ENCODE peak calls at places on chromosomes 1 and 21, in four cellular contexts. Y, U, J and Q are unnamed samples.

GRCh38 chr21:33769057-33769456 is 126.8 kb downstream of the ITSN1 start:
- DNase-seq in U (no peak), J (no peak), Y (no peak), Q (no peak)

GRCh38 chr1:20192871-20193411 is 6.6 kb upstream of the PLA2G2C start:
- DNase-seq in J (no peak), U (no peak), Y (no peak), Q (no peak)

GRCh38 chr1:11990303-11991032 is 10.2 kb downstream of the MFN2 start:
- DNase-seq in Y (no peak), U (no peak), J (no peak), Q (peak)

GRCh38 chr1:109263234-109263596 is 13.9 kb downstream of the CELSR2 start:
- DNase-seq in J (no peak), Y (no peak), U (no peak), Q (no peak)

GRCh38 chr1:111878649-111879048 is 110.8 kb downstream of the KCND3 start:
- DNase-seq in Y (no peak), J (no peak), U (peak), Q (peak)

GRCh38 chr1:113456967-113457366 is 66.7 kb downstream of the MAGI3 start:
- DNase-seq in J (no peak), Y (peak), U (no peak), Q (peak)

GRCh38 chr1:152112101-152112884 is 3.0 kb downstream of the TCHH start:
- DNase-seq in U (no peak), Y (no peak), J (no peak), Q (no peak)

GRCh38 chr1:67941746-67942145 is 108.5 kb upstream of the GNG12 start:
- DNase-seq in U (no peak), Y (no peak), J (no peak), Q (no peak)

GRCh38 chr1:23736437-23737134 is 6.7 kb upstream of the ELOA start:
- DNase-seq in Y (no peak), J (no peak), U (no peak), Q (no peak)

GRCh38 chr1:211735208-211736170 is 60.1 kb upstream of the NEK2 start:
- DNase-seq in U (no peak), Y (peak), J (peak), Q (peak)

GRCh38 chr1:233295775-233296322 is 324 bp upstream of the PCNX2 start:
- DNase-seq in J (no peak), U (no peak), Y (no peak), Q (no peak)

GRCh38 chr1:162151900-162152829 is 82.7 kb downstream of the NOS1AP start:
- DNase-seq in Y (no peak), U (no peak), J (no peak), Q (peak)

GRCh38 chr1:194353121-194353520 is 1166.7 kb upstream of the B3GALT2 start:
- DNase-seq in Y (no peak), U (no peak), J (no peak), Q (no peak)

GRCh38 chr1:232726048-232726779 is 79.0 kb upstream of the MAP10 start:
- DNase-seq in U (no peak), Y (no peak), J (no peak), Q (no peak)

GRCh38 chr1:155979525-155980343 is 1.4 kb upstream of the ARHGEF2 start:
- DNase-seq in Y (no peak), J (peak), U (no peak), Q (no peak)

GRCh38 chr1:89465201-89465600 is 59.4 kb upstream of the LRRC8B start:
- DNase-seq in Y (no peak), U (no peak), J (no peak), Q (no peak)

GRCh38 chr21:41429925-41430491 is 4.0 kb downstream of the MX1 start:
- DNase-seq in J (no peak), U (no peak), Y (no peak), Q (no peak)

GRCh38 chr21:46181436-46181835 is 2.8 kb downstream of the SPATC1L start:
- DNase-seq in Y (no peak), J (no peak), U (no peak), Q (no peak)

GRCh38 chr21:46179708-46180078 is 4.6 kb downstream of the SPATC1L start:
- DNase-seq in J (no peak), U (no peak), Y (no peak), Q (no peak)

GRCh38 chr21:46180079-46180722 is 4.1 kb downstream of the SPATC1L start:
- DNase-seq in U (no peak), J (peak), Y (no peak), Q (no peak)

GRCh38 chr21:46180778-46181391 is 3.4 kb downstream of the SPATC1L start:
- DNase-seq in Y (no peak), J (no peak), U (no peak), Q (no peak)

DNA sequence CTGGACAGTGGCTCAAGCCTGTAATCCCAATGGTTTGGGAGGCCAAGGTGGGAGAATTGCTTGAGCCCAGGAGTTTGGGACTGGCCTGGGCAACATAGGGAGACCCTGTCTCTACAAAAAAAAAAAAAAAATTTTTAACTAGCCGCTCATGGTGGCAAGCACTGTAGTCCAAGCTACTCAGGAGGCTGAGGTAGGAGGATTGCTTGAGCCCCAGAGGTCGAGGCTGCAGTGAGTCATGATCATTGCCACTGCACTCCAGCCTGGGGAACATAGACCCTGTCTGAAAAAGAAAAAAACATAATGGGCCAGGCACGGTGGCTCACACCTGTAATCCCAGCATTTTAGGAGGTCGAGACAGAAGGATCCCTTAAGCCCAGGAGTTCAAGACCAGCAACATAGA is 5.3 kb downstream of the SPATC1L start:
- DNase-seq in U (no peak), Y (no peak), J (no peak), Q (no peak)
- TF ChIP-seq POLR2AphosphoS2 in U (no peak), Y (no peak), J (no peak), Q (no peak)

DNA sequence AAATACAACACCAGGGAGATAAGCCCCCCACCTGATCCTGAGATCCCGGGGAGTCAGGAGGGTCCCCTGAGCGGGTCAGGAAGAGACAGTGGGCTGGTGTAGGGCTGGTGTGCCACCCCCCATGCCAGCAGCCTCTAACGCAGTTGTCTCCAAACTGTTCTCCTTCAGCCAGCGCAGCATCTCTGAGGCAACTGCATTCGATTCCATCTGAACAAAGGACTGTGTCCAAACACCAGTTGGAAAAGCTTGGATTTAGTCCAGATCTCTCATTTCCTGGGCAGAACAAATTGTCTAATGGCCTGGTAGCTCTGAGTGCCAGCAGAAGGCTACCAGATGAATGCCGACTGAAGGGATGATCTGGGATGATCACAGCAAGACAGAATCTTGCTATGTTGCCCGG is 44.1 kb upstream of the EIF4G3 start:
- DNase-seq in U (no peak), Y (no peak), J (no peak), Q (no peak)
- TF ChIP-seq POLR2AphosphoS2 in U (no peak), Y (no peak), J (no peak), Q (no peak)

DNA sequence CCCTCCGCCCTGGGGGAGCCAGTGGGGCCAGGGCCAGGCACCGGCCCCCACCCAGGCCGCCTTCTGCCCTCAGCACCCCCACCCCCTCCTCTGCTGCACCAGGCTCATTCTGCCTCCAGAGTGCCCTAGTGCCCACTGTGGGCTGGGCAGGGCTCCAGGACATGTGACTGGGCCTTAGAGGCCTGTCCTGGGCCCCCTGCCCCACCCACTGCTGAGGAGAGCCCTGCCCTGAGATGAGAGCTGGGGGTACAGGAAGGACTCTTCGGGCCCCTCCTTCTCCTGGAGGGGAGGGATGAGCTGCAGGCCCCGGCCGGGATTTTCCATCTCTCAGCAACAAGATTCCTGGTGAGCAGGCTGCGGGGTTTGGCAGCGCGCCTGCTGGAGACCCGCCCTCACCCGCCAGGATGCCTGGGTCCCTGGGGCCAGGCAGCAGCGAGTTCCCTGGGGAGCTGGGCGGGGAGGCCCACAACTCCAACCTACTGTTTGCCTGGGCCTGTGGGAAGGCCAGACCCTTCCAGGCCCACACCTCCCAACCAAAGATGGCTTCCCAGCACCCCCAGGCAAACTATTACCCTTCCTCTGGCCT is 14.0 kb downstream of the AHDC1 start:
- DNase-seq in U (no peak), J (no peak), Y (no peak), Q (no peak)
- TF ChIP-seq POLR2AphosphoS2 in U (no peak), J (no peak), Y (no peak), Q (no peak)

DNA sequence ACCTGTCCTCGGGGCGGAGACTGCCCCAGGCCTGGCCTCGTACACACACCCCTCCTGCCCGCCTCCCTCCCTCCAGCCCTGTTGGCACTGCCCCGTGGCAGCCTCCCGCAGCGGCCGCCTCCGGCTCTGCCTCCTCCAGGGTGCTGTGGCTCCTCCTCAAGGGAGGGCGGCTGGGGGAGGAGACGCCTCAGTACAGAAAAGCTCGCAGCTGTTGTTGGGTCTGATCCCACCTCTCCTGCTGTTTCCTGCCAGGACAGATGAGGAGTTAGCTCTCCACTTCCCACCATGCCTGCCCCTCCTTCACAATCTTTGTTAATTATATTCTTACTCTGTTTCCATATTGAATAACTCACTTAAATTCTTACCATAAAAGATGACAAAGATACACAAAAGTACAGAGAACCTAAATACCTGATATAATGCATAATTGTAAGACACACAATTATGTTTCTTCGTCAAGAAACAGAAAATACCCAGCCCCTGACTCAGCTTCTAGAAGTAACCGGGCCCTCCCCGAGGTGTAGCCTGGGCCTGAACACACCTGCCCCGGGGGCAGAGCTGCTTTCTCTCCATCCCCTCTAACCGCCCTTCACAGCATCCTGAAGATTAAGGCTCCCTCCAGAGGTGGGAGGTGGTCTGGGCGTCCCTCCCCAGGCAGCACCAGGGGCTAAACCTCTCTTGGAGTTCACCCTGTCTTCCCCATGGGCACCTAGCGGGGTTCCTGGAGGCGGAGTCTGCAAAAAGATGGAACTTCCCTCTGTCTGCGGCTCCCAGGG is 30.6 kb upstream of the COL6A1 start:
- DNase-seq in U (no peak), Y (no peak), J (no peak), Q (no peak)
- TF ChIP-seq POLR2AphosphoS2 in U (no peak), Y (no peak), J (no peak), Q (no peak)

DNA sequence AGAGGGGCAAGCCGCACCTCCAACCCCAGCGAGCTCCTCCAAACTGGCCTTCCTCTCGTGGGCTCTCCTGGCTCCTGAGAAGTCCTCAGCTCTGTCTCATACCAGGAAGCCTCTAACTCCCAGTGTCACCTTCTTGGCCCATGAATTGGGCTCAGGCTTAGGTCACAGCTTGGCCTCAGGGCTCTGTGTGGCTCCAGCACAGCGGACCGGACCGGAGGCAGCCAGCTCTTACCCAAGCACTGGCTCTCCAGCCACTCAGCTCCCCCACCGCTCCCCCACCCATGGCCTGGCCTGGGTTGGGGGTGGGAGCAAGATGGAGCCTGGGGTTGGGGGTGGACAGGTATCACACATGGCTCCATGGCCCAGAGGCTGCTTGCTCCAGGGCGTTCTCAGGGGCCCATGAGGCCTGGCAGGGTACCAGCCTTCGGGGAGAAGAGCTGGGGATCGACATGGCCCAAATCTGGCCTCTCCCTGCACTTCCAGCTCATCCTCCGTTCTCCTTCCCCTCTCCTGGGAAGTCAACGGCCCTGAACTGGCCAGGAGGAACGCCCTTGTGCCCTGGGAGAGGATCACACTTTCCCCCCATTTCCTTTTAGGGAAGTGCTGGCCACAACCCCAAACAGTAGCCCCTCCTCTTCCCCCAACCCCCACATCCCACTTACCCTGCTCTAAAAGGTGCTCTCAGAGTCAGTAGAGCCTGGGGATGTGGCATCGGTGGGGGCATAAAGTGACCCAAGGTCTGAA is 97.5 kb downstream of the CASZ1 start:
- DNase-seq in Y (no peak), U (no peak), J (no peak), Q (no peak)
- TF ChIP-seq POLR2AphosphoS2 in Y (no peak), U (no peak), J (no peak), Q (no peak)